ENCODE peak calls at places on chromosome 20, in ten cellular contexts. J, G, M, T, H, Z, S, P, D and V are unnamed samples.

GRCh38 chr20:58039569-58040092 is 188.8 kb downstream of the ANKRD60 start:
- DNase-seq in J (no peak), H (no peak), S (no peak), G (no peak), D (no peak), M (no peak), Z (no peak), P (no peak), T (no peak), V (no peak)

GRCh38 chr20:56893206-56893605 is 264.1 kb downstream of the TFAP2C start:
- DNase-seq in G (no peak), T (no peak), M (no peak), H (no peak), J (no peak), Z (no peak), P (no peak), S (no peak), D (no peak), V (no peak)

GRCh38 chr20:63163596-63164560 is 52.1 kb downstream of the YTHDF1 start:
- DNase-seq in J (no peak), M (no peak), H (no peak), S (no peak), Z (no peak), G (no peak), P (no peak), T (no peak), D (no peak), V (no peak)

GRCh38 chr20:39885975-39886649 is 802.9 kb downstream of the MAFB start:
- DNase-seq in Z (peak), G (peak), H (peak), M (peak), S (no peak), P (peak), J (peak), T (no peak), D (no peak), V (no peak)

GRCh38 chr20:62196286-62196685 is 13.5 kb downstream of the MTG2 start:
- DNase-seq in H (no peak), T (no peak), G (no peak), J (no peak), Z (no peak), P (no peak), M (no peak), S (no peak), D (no peak), V (no peak)

GRCh38 chr20:34705383-34706021 is 1.4 kb downstream of the TP53INP2 start:
- DNase-seq in H (no peak), P (peak), D (no peak), G (no peak), J (peak), T (no peak), M (peak), Z (no peak), S (no peak), V (no peak)

GRCh38 chr20:60138263-60139127 is 180.3 kb downstream of the CDH26 start:
- DNase-seq in G (no peak), Z (no peak), P (no peak), H (peak), S (peak), D (peak), T (no peak), M (no peak), J (peak), V (no peak)

GRCh38 chr20:61408951-61409740 is 157.1 kb downstream of the CDH4 start:
- DNase-seq in G (no peak), S (no peak), M (no peak), J (no peak), D (no peak), H (no peak), T (no peak), Z (no peak), P (no peak), V (no peak)

GRCh38 chr20:50728981-50729874 is 2.2 kb upstream of the PARD6B start:
- DNase-seq in G (no peak), M (peak), J (no peak), H (no peak), P (no peak), S (no peak), T (no peak), D (no peak), Z (no peak), V (no peak)